ENCODE peak calls at places on chromosomes 7 and 10, in eight cellular contexts. K is uterus, P is astrocyte, I is body of pancreas, V is A549, Q is PC-3, N is upper lobe of right lung, R is SK-N-SH. F is an unnamed sample. For H3K4me1, the result is how much of the 10 kb centered on the place peaks cover.

GRCh38 chr10:76393875-76394706 is 962.7 kb downstream of the LRMDA start:
- DNase-seq in K (no peak), P (no peak), I (no peak), V (no peak), Q (no peak), N (no peak), R (no peak), F (no peak)

GRCh38 chr10:63798599-63799498 is 277.6 kb downstream of the REEP3 start:
- DNase-seq in K (peak), P (peak), I (peak), V (peak), Q (peak), N (no peak), R (no peak), F (peak)

GRCh38 chr7:129438839-129439640 is 4.8 kb downstream of the STRIP2 start:
- DNase-seq in K (no peak), P (peak), I (no peak), V (peak), Q (peak), N (no peak), R (no peak), F (no peak)

GRCh38 chr7:15130666-15131541 is 228.4 kb upstream of the DGKB start:
- DNase-seq in K (no peak), P (peak), I (no peak), V (peak), Q (peak), N (no peak), R (no peak), F (no peak)

GRCh38 chr10:125284875-125285597 is 124.7 kb upstream of the CTBP2 start:
- DNase-seq in K (no peak), P (no peak), I (no peak), V (peak), Q (peak), N (no peak), R (no peak), F (no peak)

GRCh38 chr10:115001506-115002381 is 63.7 kb downstream of the TRUB1 start:
- DNase-seq in K (peak), P (peak), I (peak), V (no peak), Q (no peak), N (no peak), R (no peak), F (no peak)

GRCh38 chr10:97234403-97234802 is 48.6 kb upstream of the SLIT1 start:
- DNase-seq in K (no peak), P (peak), I (no peak), V (peak), Q (peak), N (no peak), R (peak), F (no peak)

GRCh38 chr10:98414932-98415709 is at the start of gene PYROXD2:
- DNase-seq in K (peak), P (peak), I (peak), V (peak), Q (peak), N (peak), R (peak), F (peak)

GRCh38 chr7:12898610-12899009 is 211.2 kb downstream of the ARL4A start:
- DNase-seq in K (no peak), P (no peak), I (no peak), V (no peak), Q (no peak), N (no peak), R (no peak), F (no peak)

GRCh38 chr10:93773705-93774104 is 16.0 kb downstream of the LGI1 start:
- DNase-seq in K (no peak), P (no peak), I (no peak), V (no peak), Q (no peak), N (no peak), R (no peak), F (no peak)

GRCh38 chr10:13844651-13845050 is 257.9 kb downstream of the PRPF18 start:
- DNase-seq in K (no peak), P (peak), I (no peak), V (no peak), Q (no peak), N (no peak), R (no peak), F (no peak)

GRCh38 chr7:39217752-39218151 is 240.0 kb downstream of the POU6F2 start:
- DNase-seq in K (no peak), P (no peak), I (no peak), V (no peak), Q (no peak), N (no peak), R (no peak), F (no peak)

GRCh38 chr10:97571622-97572021 is 957 bp upstream of the ANKRD2 start:
- DNase-seq in K (no peak), P (no peak), I (no peak), V (no peak), Q (peak), N (no peak), R (no peak), F (no peak)

GRCh38 chr7:100219271-100219737 is 445 bp upstream of the PVRIG start:
- DNase-seq in K (no peak), P (no peak), I (no peak), V (no peak), Q (no peak), N (no peak), R (no peak), F (no peak)

GRCh38 chr10:66752714-66753113 is 173.1 kb upstream of the LRRTM3 start:
- DNase-seq in K (no peak), P (peak), I (no peak), V (no peak), Q (peak), N (no peak), R (no peak), F (no peak)

GRCh38 chr7:99975782-99976521 is at the start of gene AZGP1:
- DNase-seq in K (no peak), P (no peak), I (peak), V (no peak), Q (peak), N (peak), R (no peak), F (no peak)

GRCh38 chr10:92751534-92751811 is 61.7 kb downstream of the HHEX start:
- DNase-seq in K (no peak), P (no peak), I (no peak), V (no peak), Q (no peak), N (no peak), R (no peak), F (no peak)

GRCh38 chr10:126584836-126585235 is 85.7 kb downstream of the C10orf90 start:
- DNase-seq in K (no peak), P (no peak), I (no peak), V (no peak), Q (no peak), N (no peak), R (no peak), F (no peak)

GRCh38 chr10:102608487-102608886 is 35.8 kb upstream of the TRIM8 start:
- DNase-seq in K (no peak), P (no peak), I (no peak), V (no peak), Q (no peak), N (no peak), R (no peak), F (no peak)

GRCh38 chr7:156308976-156309620 is 331.5 kb upstream of the RNF32 start:
- DNase-seq in K (no peak), P (no peak), I (peak), V (no peak), Q (no peak), N (no peak), R (no peak), F (no peak)

DNA sequence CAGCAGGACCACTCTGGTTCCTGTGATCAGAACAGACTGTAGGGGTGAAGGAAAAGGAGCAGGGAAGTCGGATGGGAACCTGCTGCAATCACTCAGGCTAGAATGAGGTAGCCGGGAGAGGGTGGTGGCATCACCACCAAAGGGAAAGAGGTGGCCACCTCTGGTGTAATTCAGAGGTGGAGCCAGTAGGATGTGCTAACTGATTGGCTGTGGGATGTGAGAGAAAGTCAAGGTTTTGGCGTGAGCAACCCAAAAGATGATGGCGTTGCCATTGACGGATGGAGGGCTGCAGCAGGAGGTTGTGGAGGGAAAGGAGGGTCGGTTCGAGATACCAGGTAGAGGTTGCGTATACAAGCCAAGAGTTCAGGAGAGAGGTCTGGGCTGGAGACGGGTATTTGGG is 7.4 kb upstream of the VSIR start:
- DNase-seq in K (no peak), P (no peak), I (no peak), V (no peak), Q (no peak), N (no peak), R (no peak), F (no peak)
- TF ChIP-seq CTCF in K (no peak), P (no peak), I (no peak), V (no peak), Q (no peak), N (no peak), R (no peak), F (no peak)

DNA sequence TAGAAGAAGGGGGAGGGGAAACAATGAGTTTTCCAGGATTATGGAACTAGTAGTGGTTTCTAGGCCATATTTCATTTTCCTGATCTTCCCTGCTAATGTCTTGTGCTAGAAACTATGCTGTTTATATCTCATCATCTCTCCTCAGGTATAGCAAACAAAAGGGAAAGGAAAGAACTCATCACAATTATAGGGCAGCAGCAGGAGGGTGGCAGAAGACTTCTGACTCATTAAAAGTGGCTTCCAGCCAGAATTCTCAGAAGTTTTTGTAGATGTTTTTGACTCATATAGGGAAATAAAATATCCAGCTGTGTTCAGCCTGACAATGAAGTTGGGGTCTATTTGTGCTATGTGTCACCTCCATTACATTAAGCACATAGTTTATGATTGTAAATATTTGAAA is 6.5 kb downstream of the AHR start:
- DNase-seq in K (no peak), P (peak), I (no peak), V (peak), Q (peak), N (no peak), R (no peak), F (no peak)
- H3K4me3 ChIP-seq in K (no peak), P (peak), I (no peak), V (no peak), Q (peak), N (peak), R (no peak), F (peak)

DNA sequence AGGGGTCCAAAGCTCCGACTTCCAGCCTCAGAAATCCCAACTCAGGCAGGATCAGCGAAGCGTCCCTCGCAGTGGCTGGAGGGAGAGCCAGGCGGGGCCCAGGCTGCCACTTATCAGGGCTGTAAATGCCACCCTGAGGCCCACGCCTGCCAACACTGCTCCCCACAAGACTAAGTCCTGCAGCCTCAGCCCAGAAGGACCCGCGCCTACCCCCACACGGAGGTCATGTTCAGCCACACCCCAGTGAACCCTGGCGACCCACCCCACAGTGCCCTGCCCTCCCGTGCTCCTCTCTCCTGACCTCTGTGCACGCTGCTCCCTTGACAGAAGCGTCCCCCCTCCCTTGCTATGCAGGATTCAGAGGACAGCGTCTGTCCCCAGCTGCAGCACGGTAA is 3.1 kb downstream of the PSMG3 start:
- DNase-seq in K (no peak), P (no peak), I (no peak), V (no peak), Q (no peak), N (no peak), R (no peak), F (no peak)
- H3K4me1 ChIP-seq in K (under half), P (under half), I (under half), V (half or more), Q (under half), N (under half), R (under half), F (under half)

DNA sequence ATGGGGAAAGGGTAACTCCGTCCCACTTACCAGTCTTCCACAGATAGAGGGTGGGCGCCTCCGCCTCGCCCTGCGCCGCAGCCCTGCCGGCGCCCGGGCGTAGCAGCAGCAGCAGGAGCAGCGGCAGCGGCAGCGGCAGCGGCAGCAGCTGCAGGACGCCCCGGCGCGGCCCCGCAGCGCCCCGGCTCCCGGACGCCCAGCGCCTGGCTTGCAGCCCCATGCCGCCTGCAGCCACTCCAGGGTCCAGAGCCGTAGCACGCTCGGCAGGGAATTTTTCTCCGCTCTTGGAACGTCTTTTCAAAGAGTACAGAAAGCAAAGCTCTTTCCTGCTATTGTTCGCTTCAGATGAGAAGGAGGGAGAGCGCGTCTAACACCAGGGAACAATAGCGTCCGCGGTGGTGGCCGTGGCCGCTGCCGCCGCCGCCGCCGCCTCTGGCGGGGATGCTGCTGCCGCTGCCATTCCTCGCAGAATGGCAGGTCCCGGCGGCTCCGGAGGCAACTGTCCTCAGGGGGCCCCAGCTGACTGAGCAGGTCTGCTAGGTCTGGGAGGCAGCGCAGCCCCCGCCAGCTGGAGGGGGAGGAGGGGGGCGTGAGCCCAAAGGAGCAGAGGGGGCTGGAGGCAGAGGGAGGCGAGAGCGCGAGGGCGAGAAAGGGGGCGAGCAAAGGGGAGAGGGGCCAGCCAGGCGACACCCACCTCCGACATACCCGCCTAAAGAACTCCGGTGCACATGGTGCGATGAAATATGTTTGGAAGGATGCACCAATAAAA is at the start of gene THSD7A:
- DNase-seq in K (peak), P (peak), I (peak), V (peak), Q (peak), N (peak), R (peak), F (no peak)
- TF ChIP-seq CTCF in K (no peak), P (no peak), I (peak), V (peak), Q (no peak), N (no peak), R (peak), F (peak)

GRCh38 chr10:68075550-68076004 is 494 bp upstream of the HERC4 start:
- DNase-seq in K (no peak), P (no peak), I (no peak), V (no peak), Q (no peak), N (no peak), R (no peak), F (no peak)
- H3K4me3 ChIP-seq in K (peak), P (peak), I (no peak), V (peak), Q (peak), N (peak), R (no peak), F (peak)

GRCh38 chr10:79182763-79183467 is 114.1 kb downstream of the ZMIZ1 start:
- DNase-seq in K (peak), P (peak), I (peak), V (no peak), Q (peak), N (no peak), R (no peak), F (no peak)
- H3K4me1 ChIP-seq in K (half or more), P (half or more), I (half or more), V (half or more), Q (under half), N (half or more), R (half or more), F (half or more)

GRCh38 chr7:42389697-42390096 is 152.7 kb upstream of the GLI3 start:
- DNase-seq in K (no peak), P (no peak), I (no peak), V (no peak), Q (no peak), N (no peak), R (no peak), F (no peak)

GRCh38 chr7:42380411-42380810 is 143.4 kb upstream of the GLI3 start:
- DNase-seq in K (no peak), P (peak), I (no peak), V (no peak), Q (no peak), N (no peak), R (no peak), F (no peak)

DNA sequence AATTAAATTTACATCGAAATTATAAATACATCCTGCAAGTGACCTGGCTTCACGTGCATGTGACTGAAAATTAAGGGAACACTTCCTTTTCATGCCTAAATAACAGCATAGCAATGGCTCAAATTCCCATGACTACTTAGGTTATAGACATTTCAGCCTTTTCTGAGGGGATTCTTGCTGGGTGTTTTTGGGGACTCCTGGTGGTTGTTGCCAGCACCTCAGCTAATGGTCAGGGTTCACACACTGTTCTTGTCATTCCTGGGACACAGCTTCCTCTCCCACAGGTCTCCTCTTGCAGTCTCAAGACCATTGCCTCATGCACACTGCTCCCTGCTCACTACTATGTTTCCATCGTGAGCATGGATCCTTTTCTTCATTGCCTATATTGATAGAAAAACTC is 148.9 kb upstream of the GLI3 start:
- DNase-seq in K (no peak), P (no peak), I (no peak), V (no peak), Q (no peak), N (no peak), R (no peak), F (no peak)
- TF ChIP-seq CTCF in K (no peak), P (peak), I (no peak), V (no peak), Q (peak), N (no peak), R (peak), F (no peak)

F was measured in tibial nerve.